ENCODE peak calls at places on chromosomes 6 and 20, in six cellular contexts. Y, C, M, L, W and G are unnamed samples.

GRCh38 chr6:148857817-148858390 is 111.1 kb downstream of the UST start:
- DNase-seq in M (no peak), W (no peak), C (no peak), Y (no peak), L (no peak), G (no peak)

GRCh38 chr20:3739926-3740599 is 7.6 kb downstream of the HSPA12B start:
- DNase-seq in L (no peak), Y (no peak), C (no peak), W (no peak), M (peak), G (no peak)

GRCh38 chr20:11246251-11246775 is 572.5 kb upstream of the JAG1 start:
- DNase-seq in M (no peak), C (no peak), W (no peak), L (peak), Y (no peak), G (no peak)

GRCh38 chr6:30555428-30556005 is 772 bp downstream of the GNL1 start:
- DNase-seq in W (no peak), Y (no peak), L (peak), C (no peak), M (peak), G (peak)

GRCh38 chr20:17622086-17622850 is 52.4 kb downstream of the DSTN start:
- DNase-seq in C (no peak), Y (no peak), M (no peak), L (no peak), W (no peak), G (peak)

GRCh38 chr6:135850882-135851281 is 619 bp upstream of the PDE7B start:
- DNase-seq in L (no peak), M (no peak), C (no peak), Y (no peak), W (no peak), G (no peak)

GRCh38 chr6:14040042-14040441 is 77.5 kb upstream of the CD83 start:
- DNase-seq in C (no peak), Y (no peak), L (no peak), W (no peak), M (peak), G (no peak)

GRCh38 chr20:1186367-1186991 is 1.7 kb upstream of the TMEM74B start:
- DNase-seq in L (no peak), Y (no peak), C (no peak), W (no peak), M (no peak), G (no peak)

GRCh38 chr20:23920936-23921335 is 41.4 kb upstream of the CST5 start:
- DNase-seq in Y (no peak), M (no peak), W (no peak), L (no peak), C (no peak), G (no peak)

GRCh38 chr6:11065436-11066202 is 21.5 kb upstream of the ELOVL2 start:
- DNase-seq in L (no peak), W (no peak), C (no peak), M (peak), Y (no peak), G (no peak)

GRCh38 chr6:144248470-144249301 is 36.4 kb upstream of the UTRN start:
- DNase-seq in M (no peak), L (no peak), C (no peak), W (no peak), Y (no peak), G (no peak)

GRCh38 chr20:35023624-35024023 is 68.0 kb downstream of the MYH7B start:
- DNase-seq in W (no peak), L (no peak), M (no peak), Y (no peak), C (no peak), G (no peak)

GRCh38 chr20:53736757-53737403 is 143.2 kb upstream of the ZNF217 start:
- DNase-seq in Y (no peak), M (no peak), C (peak), W (no peak), L (peak), G (peak)

GRCh38 chr20:8534368-8534767 is 402.3 kb downstream of the PLCB1 start:
- DNase-seq in M (no peak), L (no peak), W (no peak), Y (no peak), C (no peak), G (no peak)

GRCh38 chr6:108797951-108798671 is 50.1 kb upstream of the ARMC2 start:
- DNase-seq in M (no peak), Y (no peak), L (no peak), W (no peak), C (no peak), G (no peak)

GRCh38 chr6:26031151-26031594 is 56.1 kb upstream of the HFE start:
- DNase-seq in M (no peak), Y (no peak), L (peak), W (peak), C (no peak), G (no peak)

GRCh38 chr6:110682460-110682853 is 132.8 kb downstream of the CDK19 start:
- DNase-seq in M (peak), C (peak), Y (peak), L (peak), W (peak), G (peak)

GRCh38 chr20:22684072-22684762 is 99.8 kb upstream of the FOXA2 start:
- DNase-seq in Y (peak), W (peak), M (peak), L (peak), C (peak), G (peak)

GRCh38 chr6:46220351-46221220 is 49.8 kb upstream of the ENPP5 start:
- DNase-seq in L (no peak), W (no peak), Y (no peak), M (no peak), C (peak), G (peak)

GRCh38 chr6:27228963-27229477 is 18.5 kb upstream of the PRSS16 start:
- DNase-seq in Y (no peak), C (no peak), W (no peak), L (no peak), M (no peak), G (no peak)

GRCh38 chr20:36607586-36608387 is 2.2 kb downstream of the RAB5IF start:
- DNase-seq in W (peak), Y (no peak), M (no peak), C (no peak), L (no peak), G (no peak)

GRCh38 chr6:51531623-51532022 is 555.8 kb downstream of the PKHD1 start:
- DNase-seq in C (peak), W (no peak), Y (no peak), L (no peak), M (no peak), G (peak)

GRCh38 chr6:147154454-147154853 is 49.8 kb upstream of the STXBP5 start:
- DNase-seq in M (no peak), C (no peak), Y (no peak), W (peak), L (no peak), G (peak)

GRCh38 chr6:18561006-18561750 is 174.0 kb downstream of the RNF144B start:
- DNase-seq in M (no peak), W (no peak), L (no peak), C (no peak), Y (no peak), G (no peak)

GRCh38 chr6:39085129-39085528 is 29.9 kb downstream of the SAYSD1 start:
- DNase-seq in W (no peak), M (no peak), Y (no peak), C (no peak), L (no peak), G (no peak)

GRCh38 chr6:166540631-166541331 is 45.7 kb downstream of the RAMACL start:
- DNase-seq in M (peak), L (no peak), Y (no peak), W (no peak), C (peak), G (peak)

GRCh38 chr6:137488736-137489409 is 5.3 kb downstream of the OLIG3 start:
- DNase-seq in M (no peak), Y (no peak), L (no peak), W (no peak), C (no peak), G (no peak)

GRCh38 chr6:85594197-85594930 is 706 bp upstream of the SNX14 start:
- DNase-seq in L (peak), M (no peak), W (no peak), Y (no peak), C (no peak), G (no peak)

GRCh38 chr6:72783667-72784066 is 161.8 kb downstream of the KCNQ5 start:
- DNase-seq in Y (no peak), L (no peak), M (no peak), C (no peak), W (no peak), G (no peak)

GRCh38 chr6:98824163-98824906 is 10.0 kb upstream of the POU3F2 start:
- DNase-seq in W (no peak), Y (no peak), L (no peak), C (no peak), M (no peak), G (no peak)

GRCh38 chr20:39974966-39975501 is 714.0 kb downstream of the MAFB start:
- DNase-seq in L (no peak), Y (no peak), C (no peak), M (no peak), W (no peak), G (no peak)

GRCh38 chr6:32954983-32955802 is 2.3 kb upstream of the HLA-DMA start:
- DNase-seq in W (peak), C (no peak), L (no peak), M (no peak), Y (no peak), G (peak)

GRCh38 chr6:32953775-32954174 is 878 bp upstream of the HLA-DMA start:
- DNase-seq in W (no peak), Y (no peak), L (no peak), M (no peak), C (no peak), G (no peak)

GRCh38 chr6:32950449-32950848 is 2.4 kb downstream of the HLA-DMA start:
- DNase-seq in M (no peak), Y (no peak), W (no peak), C (no peak), L (no peak), G (no peak)

GRCh38 chr6:32954212-32954745 is 1.4 kb upstream of the HLA-DMA start:
- DNase-seq in C (no peak), W (no peak), M (no peak), Y (no peak), L (no peak), G (no peak)

DNA sequence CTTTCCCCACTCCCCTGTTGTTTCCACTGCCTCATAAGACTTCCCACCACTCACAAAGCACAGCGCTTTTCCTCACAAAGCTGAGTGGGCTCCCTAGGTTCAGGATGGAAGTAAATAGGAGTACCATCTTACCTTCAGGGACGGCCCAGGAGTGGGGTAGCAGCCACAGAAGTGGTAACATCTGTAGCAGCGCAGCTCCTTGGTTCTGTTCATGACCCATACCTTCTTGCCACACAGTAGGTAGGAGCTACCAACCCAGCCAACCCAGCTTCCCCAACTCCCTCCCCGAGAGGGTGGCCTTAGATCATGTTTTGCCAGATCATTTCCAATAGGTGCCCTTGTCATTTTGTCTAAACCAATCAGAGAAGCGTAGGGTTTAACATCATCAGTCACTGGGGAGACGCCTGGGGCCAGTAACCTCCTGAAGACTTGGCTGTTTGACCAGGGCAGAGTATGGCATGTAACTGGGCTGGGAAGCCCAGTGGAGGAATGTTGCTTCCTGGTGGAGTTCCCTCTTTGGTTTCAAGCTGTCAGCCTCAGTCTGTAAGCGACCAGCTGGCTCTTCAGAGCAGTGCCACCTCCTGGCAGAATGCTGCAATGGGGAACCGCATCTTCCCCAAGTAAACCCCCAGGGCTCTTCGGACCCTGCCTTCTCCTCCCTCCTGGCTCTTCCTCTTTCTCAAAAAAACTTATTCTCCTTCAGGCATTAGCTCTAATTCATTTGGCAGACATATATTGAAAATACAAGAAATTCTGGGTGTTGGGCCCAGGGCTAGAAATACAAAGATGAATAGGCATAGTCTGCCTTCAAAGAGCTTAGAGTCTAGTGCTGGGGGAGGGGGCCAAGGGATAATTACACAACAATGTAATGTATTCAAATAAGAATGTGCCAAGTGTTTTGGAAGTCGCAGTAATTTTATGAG is at the start of gene HLA-DMA:
- DNase-seq in C (peak), W (peak), Y (peak), L (peak), M (peak), G (peak)
- H3K4me3 ChIP-seq in C (peak), W (no peak), Y (no peak), L (no peak), M (no peak), G (no peak)

DNA sequence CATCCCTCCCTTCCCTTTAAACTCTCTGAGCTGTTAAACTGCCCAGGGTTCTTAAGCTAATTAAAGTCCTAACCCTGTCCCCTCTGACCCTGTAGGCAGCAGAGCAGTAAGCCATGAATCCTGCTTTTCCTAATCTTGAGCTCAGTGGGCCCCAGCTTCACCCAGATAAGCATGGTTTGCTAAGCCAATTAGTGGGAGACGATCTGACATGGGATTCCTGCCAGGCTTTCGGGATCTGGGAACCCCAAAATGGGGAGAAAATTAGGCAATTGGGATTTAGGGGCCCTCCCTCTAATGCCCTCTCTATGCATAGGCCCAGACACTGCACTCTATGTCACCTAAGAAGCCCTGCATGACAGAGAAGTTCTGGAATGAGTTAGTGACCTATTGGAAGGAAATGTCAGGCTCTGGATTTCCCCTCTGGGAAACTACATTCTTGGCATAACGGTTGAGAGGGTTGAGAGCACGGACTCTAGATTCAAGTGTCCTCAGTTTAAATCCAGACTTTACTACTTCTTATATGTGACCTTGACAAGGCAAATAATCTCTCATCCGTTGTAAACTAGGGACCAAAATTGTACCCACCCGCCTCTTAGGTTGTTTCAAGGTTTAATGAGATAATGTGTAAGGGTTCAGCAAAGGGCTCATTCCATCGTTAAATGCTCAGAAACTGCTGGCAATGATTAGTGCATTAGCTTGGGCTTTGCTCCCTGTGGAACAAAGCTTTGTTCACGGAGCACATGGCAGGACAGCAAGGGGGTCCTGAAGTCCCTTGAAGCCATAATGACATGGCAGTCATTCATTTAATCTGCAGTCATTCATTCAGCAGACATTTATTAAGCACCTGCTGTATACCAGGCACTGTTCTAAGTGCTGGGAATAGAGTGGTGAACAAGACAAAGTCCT is 4.8 kb downstream of the XKR7 start:
- DNase-seq in L (no peak), C (no peak), W (peak), M (no peak), Y (no peak), G (no peak)
- TF ChIP-seq MAX in L (no peak), C (no peak), W (no peak), M (no peak), Y (no peak), G (no peak)

GRCh38 chr6:116949964-116950363 is 72.9 kb downstream of the RFX6 start:
- DNase-seq in L (no peak), M (no peak), C (no peak), Y (no peak), W (no peak), G (no peak)

GRCh38 chr6:116954335-116954734 is 77.3 kb downstream of the RFX6 start:
- DNase-seq in M (no peak), Y (no peak), W (no peak), C (no peak), L (no peak), G (no peak)

GRCh38 chr6:116954938-116955337 is 77.9 kb downstream of the RFX6 start:
- DNase-seq in Y (no peak), C (no peak), W (no peak), M (no peak), L (no peak), G (no peak)

GRCh38 chr6:116955773-116956172 is 78.7 kb downstream of the RFX6 start:
- DNase-seq in M (no peak), C (no peak), W (no peak), Y (no peak), L (no peak), G (no peak)
- H3K4me3 ChIP-seq in M (no peak), C (no peak), W (no peak), Y (no peak), L (no peak), G (no peak)

DNA sequence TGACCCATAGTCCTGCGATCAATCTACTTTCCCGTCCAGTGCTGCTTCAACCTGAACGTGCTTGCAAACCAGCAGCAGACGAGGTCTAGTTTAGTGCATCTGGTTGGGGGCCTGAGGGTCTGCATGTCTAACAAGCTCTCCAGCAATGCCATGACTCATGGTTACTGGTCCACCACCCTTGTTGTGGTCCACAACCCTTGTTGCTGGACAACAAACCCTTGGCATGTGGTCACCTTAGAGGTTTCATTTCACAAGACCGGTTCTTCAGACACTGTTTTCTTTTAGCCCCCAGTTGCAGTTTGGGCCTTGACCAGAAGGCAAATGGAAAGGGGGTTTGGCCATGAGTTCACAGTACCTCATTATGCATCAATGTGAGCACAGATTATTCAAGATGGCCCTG is 424.8 kb downstream of the QKI start:
- DNase-seq in L (no peak), M (no peak), W (no peak), Y (no peak), C (no peak), G (no peak)
- TF ChIP-seq MAX in L (no peak), M (no peak), W (no peak), Y (no peak), C (no peak), G (no peak)

GRCh38 chr6:8436956-8437355 is 1.6 kb upstream of the SLC35B3 start:
- DNase-seq in C (no peak), W (no peak), L (no peak), M (no peak), Y (no peak), G (peak)
- H3K4me3 ChIP-seq in C (no peak), W (no peak), L (no peak), M (no peak), Y (no peak), G (no peak)

GRCh38 chr6:74976026-74976425 is 229.8 kb downstream of the COL12A1 start:
- DNase-seq in C (no peak), L (no peak), Y (no peak), W (no peak), M (no peak), G (no peak)

GRCh38 chr6:74973621-74974020 is 232.2 kb downstream of the COL12A1 start:
- DNase-seq in W (no peak), L (no peak), C (no peak), M (no peak), Y (no peak), G (no peak)

GRCh38 chr6:74969591-74970267 is 236.1 kb downstream of the COL12A1 start:
- DNase-seq in M (no peak), Y (no peak), W (no peak), L (peak), C (no peak), G (no peak)

GRCh38 chr6:74967821-74968220 is 238.0 kb downstream of the COL12A1 start:
- DNase-seq in C (no peak), M (no peak), W (no peak), L (no peak), Y (no peak), G (peak)

DNA sequence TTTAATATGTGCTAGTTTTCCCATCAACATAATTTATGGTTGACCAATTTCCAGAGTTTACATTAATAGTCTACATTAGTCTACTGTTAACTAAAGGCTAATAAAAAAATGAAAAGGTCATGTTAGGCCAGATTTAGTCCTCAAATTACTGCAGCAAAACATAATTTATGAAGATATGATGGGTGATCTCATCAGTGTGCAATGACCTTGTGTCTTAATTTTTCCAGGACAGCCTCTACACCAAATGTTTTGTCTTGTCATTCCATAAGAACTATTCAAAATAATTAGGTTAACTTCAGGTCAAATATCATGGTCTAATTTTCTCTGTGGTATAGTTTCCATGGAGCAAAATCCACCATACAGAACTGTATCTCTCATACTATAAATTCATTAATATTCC is 234.2 kb downstream of the COL12A1 start:
- DNase-seq in Y (no peak), W (no peak), L (peak), M (no peak), C (no peak), G (no peak)
- TF ChIP-seq MAX in Y (no peak), W (no peak), L (no peak), M (no peak), C (no peak), G (no peak)

GRCh38 chr20:63469713-63470101 is 2.7 kb downstream of the KCNQ2 start:
- DNase-seq in Y (no peak), C (no peak), L (no peak), M (no peak), W (no peak), G (no peak)
- H3K4me3 ChIP-seq in Y (no peak), C (no peak), L (no peak), M (no peak), W (no peak), G (no peak)

GRCh38 chr6:7413151-7413823 is 23.7 kb downstream of the RIOK1 start:
- DNase-seq in C (no peak), L (no peak), Y (no peak), M (no peak), W (no peak), G (no peak)

GRCh38 chr6:7414811-7415210 is 25.2 kb downstream of the RIOK1 start:
- DNase-seq in Y (no peak), M (no peak), L (no peak), W (no peak), C (no peak), G (no peak)

GRCh38 chr6:7411328-7411727 is 21.7 kb downstream of the RIOK1 start:
- DNase-seq in W (no peak), Y (no peak), C (no peak), M (no peak), L (no peak), G (no peak)

GRCh38 chr6:7409740-7410139 is 20.1 kb downstream of the RIOK1 start:
- DNase-seq in M (no peak), L (no peak), C (no peak), W (no peak), Y (no peak), G (no peak)

GRCh38 chr6:7410801-7411200 is 21.2 kb downstream of the RIOK1 start:
- DNase-seq in Y (no peak), L (no peak), C (no peak), M (no peak), W (no peak), G (no peak)
- TF ChIP-seq MAX in Y (no peak), L (no peak), C (no peak), M (no peak), W (no peak), G (no peak)

GRCh38 chr6:154565331-154565730 is 54.8 kb upstream of the CNKSR3 start:
- DNase-seq in L (no peak), C (no peak), M (no peak), W (no peak), Y (no peak), G (no peak)
- H3K4me3 ChIP-seq in L (no peak), C (no peak), M (no peak), W (no peak), Y (no peak), G (no peak)